ENCODE peak calls at places on chromosomes 6 and 20, in ten cellular contexts. One of them, this sample, is unnamed.

GRCh38 chr20:57398231-57398821 is 7.1 kb downstream of the RBM38 start:
- DNase-seq in stomach: peak
- DNase-seq in suprapubic skin: no peak
- DNase-seq in HL-60: no peak
- DNase-seq in K562: no peak
- DNase-seq in breast epithelium: no peak
- DNase-seq in endothelial cell of umbilical vein: no peak
- DNase-seq in SK-N-SH: no peak
- DNase-seq in Panc1: no peak
- DNase-seq in GM12878: peak
- DNase-seq in this sample: peak

GRCh38 chr6:125586605-125587004 is 162.8 kb upstream of the HEY2 start:
- DNase-seq in stomach: no peak
- DNase-seq in suprapubic skin: no peak
- DNase-seq in HL-60: no peak
- DNase-seq in K562: no peak
- DNase-seq in breast epithelium: no peak
- DNase-seq in endothelial cell of umbilical vein: no peak
- DNase-seq in SK-N-SH: no peak
- DNase-seq in Panc1: no peak
- DNase-seq in GM12878: no peak
- DNase-seq in this sample: no peak

GRCh38 chr20:21099653-21100589 is 6.2 kb downstream of the LINC00237 start:
- DNase-seq in stomach: peak
- DNase-seq in suprapubic skin: peak
- DNase-seq in HL-60: peak
- DNase-seq in K562: peak
- DNase-seq in breast epithelium: no peak
- DNase-seq in endothelial cell of umbilical vein: no peak
- DNase-seq in SK-N-SH: peak
- DNase-seq in Panc1: no peak
- DNase-seq in GM12878: no peak
- DNase-seq in this sample: no peak

GRCh38 chr20:62739581-62740285 is 31.1 kb downstream of the NTSR1 start:
- DNase-seq in stomach: no peak
- DNase-seq in suprapubic skin: peak
- DNase-seq in HL-60: no peak
- DNase-seq in K562: no peak
- DNase-seq in breast epithelium: peak
- DNase-seq in endothelial cell of umbilical vein: no peak
- DNase-seq in SK-N-SH: no peak
- DNase-seq in Panc1: peak
- DNase-seq in GM12878: no peak
- DNase-seq in this sample: peak

GRCh38 chr6:54892831-54893230 is 46.3 kb downstream of the FAM83B start:
- DNase-seq in stomach: no peak
- DNase-seq in suprapubic skin: no peak
- DNase-seq in HL-60: no peak
- DNase-seq in K562: no peak
- DNase-seq in breast epithelium: no peak
- DNase-seq in endothelial cell of umbilical vein: no peak
- DNase-seq in SK-N-SH: no peak
- DNase-seq in Panc1: peak
- DNase-seq in GM12878: no peak
- DNase-seq in this sample: no peak

GRCh38 chr6:13045676-13046075 is 282.7 kb downstream of the TBC1D7 start:
- DNase-seq in stomach: no peak
- DNase-seq in suprapubic skin: no peak
- DNase-seq in HL-60: no peak
- DNase-seq in K562: no peak
- DNase-seq in breast epithelium: no peak
- DNase-seq in endothelial cell of umbilical vein: no peak
- DNase-seq in SK-N-SH: no peak
- DNase-seq in Panc1: no peak
- DNase-seq in GM12878: no peak
- DNase-seq in this sample: no peak

GRCh38 chr6:161922631-161923119 is 648.8 kb upstream of the AGPAT4 start:
- DNase-seq in stomach: peak
- DNase-seq in suprapubic skin: no peak
- DNase-seq in HL-60: peak
- DNase-seq in K562: peak
- DNase-seq in breast epithelium: no peak
- DNase-seq in endothelial cell of umbilical vein: peak
- DNase-seq in SK-N-SH: peak
- DNase-seq in Panc1: peak
- DNase-seq in GM12878: no peak
- DNase-seq in this sample: no peak

GRCh38 chr20:51376121-51376520 is 166.4 kb downstream of the NFATC2 start:
- DNase-seq in stomach: no peak
- DNase-seq in suprapubic skin: no peak
- DNase-seq in HL-60: no peak
- DNase-seq in K562: no peak
- DNase-seq in breast epithelium: no peak
- DNase-seq in endothelial cell of umbilical vein: no peak
- DNase-seq in SK-N-SH: no peak
- DNase-seq in Panc1: no peak
- DNase-seq in GM12878: no peak
- DNase-seq in this sample: no peak

GRCh38 chr6:137217801-137218472 is 1.2 kb downstream of the IFNGR1 start:
- DNase-seq in stomach: no peak
- DNase-seq in suprapubic skin: no peak
- DNase-seq in HL-60: peak
- DNase-seq in K562: peak
- DNase-seq in breast epithelium: no peak
- DNase-seq in endothelial cell of umbilical vein: peak
- DNase-seq in SK-N-SH: no peak
- DNase-seq in Panc1: no peak
- DNase-seq in GM12878: no peak
- DNase-seq in this sample: no peak

GRCh38 chr6:137216106-137216505 is 3.1 kb downstream of the IFNGR1 start:
- DNase-seq in stomach: no peak
- DNase-seq in suprapubic skin: no peak
- DNase-seq in HL-60: no peak
- DNase-seq in K562: no peak
- DNase-seq in breast epithelium: no peak
- DNase-seq in endothelial cell of umbilical vein: no peak
- DNase-seq in SK-N-SH: no peak
- DNase-seq in Panc1: no peak
- DNase-seq in GM12878: no peak
- DNase-seq in this sample: no peak

GRCh38 chr6:137218917-137219663 is at the start of gene IFNGR1:
- DNase-seq in stomach: peak
- DNase-seq in suprapubic skin: peak
- DNase-seq in HL-60: peak
- DNase-seq in K562: peak
- DNase-seq in breast epithelium: peak
- DNase-seq in endothelial cell of umbilical vein: peak
- DNase-seq in SK-N-SH: peak
- DNase-seq in Panc1: peak
- DNase-seq in GM12878: peak
- DNase-seq in this sample: peak

GRCh38 chr6:137218473-137218916 is 690 bp downstream of the IFNGR1 start:
- DNase-seq in stomach: no peak
- DNase-seq in suprapubic skin: peak
- DNase-seq in HL-60: peak
- DNase-seq in K562: peak
- DNase-seq in breast epithelium: no peak
- DNase-seq in endothelial cell of umbilical vein: peak
- DNase-seq in SK-N-SH: peak
- DNase-seq in Panc1: peak
- DNase-seq in GM12878: peak
- DNase-seq in this sample: peak

DNA sequence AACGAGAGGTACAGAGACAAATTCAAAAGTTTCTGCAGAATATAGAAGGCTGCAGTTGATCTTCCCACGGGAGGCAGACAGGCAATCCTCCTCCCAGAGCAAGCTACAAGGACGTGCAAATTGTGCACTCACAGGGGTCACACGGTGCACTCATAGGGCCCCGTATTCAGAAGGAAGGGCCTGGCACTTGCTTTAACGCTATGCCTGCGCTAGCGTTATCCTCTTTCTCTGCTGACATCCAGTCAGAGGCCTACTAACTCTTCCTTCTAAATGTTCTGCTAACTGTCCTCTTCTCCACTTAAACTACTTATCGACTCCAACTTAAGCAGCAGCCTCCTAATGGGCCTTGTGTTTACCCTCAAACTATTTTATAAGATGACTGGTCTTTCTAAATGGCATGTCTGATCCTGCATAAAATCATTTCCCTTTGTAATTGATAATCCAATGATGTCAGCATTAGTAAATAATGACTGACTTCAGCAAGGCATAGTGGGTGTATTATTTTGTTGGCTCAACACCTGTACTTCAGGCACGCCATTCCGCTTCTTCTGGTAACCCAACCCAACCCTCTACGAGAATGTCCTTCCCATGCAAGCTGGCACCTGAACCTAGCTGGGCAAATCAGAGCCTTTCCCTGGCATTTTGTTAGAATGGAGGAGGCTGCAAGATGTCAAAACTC is 2.2 kb downstream of the IFNGR1 start:
- DNase-seq in stomach: peak
- DNase-seq in suprapubic skin: no peak
- DNase-seq in HL-60: no peak
- DNase-seq in K562: no peak
- DNase-seq in breast epithelium: no peak
- DNase-seq in endothelial cell of umbilical vein: no peak
- DNase-seq in SK-N-SH: no peak
- DNase-seq in Panc1: no peak
- DNase-seq in GM12878: no peak
- DNase-seq in this sample: no peak
- H3K4me3 ChIP-seq in stomach: peak
- H3K4me3 ChIP-seq in suprapubic skin: peak
- H3K4me3 ChIP-seq in HL-60: peak
- H3K4me3 ChIP-seq in K562: peak
- H3K4me3 ChIP-seq in breast epithelium: peak
- H3K4me3 ChIP-seq in endothelial cell of umbilical vein: no peak
- H3K4me3 ChIP-seq in SK-N-SH: peak
- H3K4me3 ChIP-seq in Panc1: no peak
- H3K4me3 ChIP-seq in GM12878: peak
- H3K4me3 ChIP-seq in this sample: peak

GRCh38 chr20:34111057-34111711 is 859 bp downstream of the EIF2S2 start:
- DNase-seq in stomach: no peak
- DNase-seq in suprapubic skin: peak
- DNase-seq in HL-60: no peak
- DNase-seq in K562: no peak
- DNase-seq in breast epithelium: no peak
- DNase-seq in endothelial cell of umbilical vein: peak
- DNase-seq in SK-N-SH: peak
- DNase-seq in Panc1: no peak
- DNase-seq in GM12878: no peak
- DNase-seq in this sample: peak

GRCh38 chr20:34110025-34111013 is 1.7 kb downstream of the EIF2S2 start:
- DNase-seq in stomach: no peak
- DNase-seq in suprapubic skin: no peak
- DNase-seq in HL-60: no peak
- DNase-seq in K562: no peak
- DNase-seq in breast epithelium: no peak
- DNase-seq in endothelial cell of umbilical vein: peak
- DNase-seq in SK-N-SH: no peak
- DNase-seq in Panc1: no peak
- DNase-seq in GM12878: no peak
- DNase-seq in this sample: no peak

GRCh38 chr20:34112600-34113061 is 588 bp upstream of the EIF2S2 start:
- DNase-seq in stomach: peak
- DNase-seq in suprapubic skin: peak
- DNase-seq in HL-60: no peak
- DNase-seq in K562: no peak
- DNase-seq in breast epithelium: no peak
- DNase-seq in endothelial cell of umbilical vein: peak
- DNase-seq in SK-N-SH: peak
- DNase-seq in Panc1: no peak
- DNase-seq in GM12878: no peak
- DNase-seq in this sample: peak

GRCh38 chr20:34109442-34109841 is 2.6 kb downstream of the EIF2S2 start:
- DNase-seq in stomach: no peak
- DNase-seq in suprapubic skin: no peak
- DNase-seq in HL-60: no peak
- DNase-seq in K562: no peak
- DNase-seq in breast epithelium: no peak
- DNase-seq in endothelial cell of umbilical vein: no peak
- DNase-seq in SK-N-SH: no peak
- DNase-seq in Panc1: no peak
- DNase-seq in GM12878: no peak
- DNase-seq in this sample: no peak

GRCh38 chr20:34111712-34112599 is at the start of gene EIF2S2:
- DNase-seq in stomach: peak
- DNase-seq in suprapubic skin: peak
- DNase-seq in HL-60: peak
- DNase-seq in K562: peak
- DNase-seq in breast epithelium: peak
- DNase-seq in endothelial cell of umbilical vein: peak
- DNase-seq in SK-N-SH: peak
- DNase-seq in Panc1: peak
- DNase-seq in GM12878: peak
- DNase-seq in this sample: peak
- TF ChIP-seq CTCF in stomach: no peak
- TF ChIP-seq CTCF in suprapubic skin: no peak
- TF ChIP-seq CTCF in HL-60: no peak
- TF ChIP-seq CTCF in K562: no peak
- TF ChIP-seq CTCF in breast epithelium: no peak
- TF ChIP-seq CTCF in endothelial cell of umbilical vein: no peak
- TF ChIP-seq CTCF in SK-N-SH: no peak
- TF ChIP-seq CTCF in Panc1: no peak
- TF ChIP-seq CTCF in GM12878: no peak
- TF ChIP-seq CTCF in this sample: no peak

DNA sequence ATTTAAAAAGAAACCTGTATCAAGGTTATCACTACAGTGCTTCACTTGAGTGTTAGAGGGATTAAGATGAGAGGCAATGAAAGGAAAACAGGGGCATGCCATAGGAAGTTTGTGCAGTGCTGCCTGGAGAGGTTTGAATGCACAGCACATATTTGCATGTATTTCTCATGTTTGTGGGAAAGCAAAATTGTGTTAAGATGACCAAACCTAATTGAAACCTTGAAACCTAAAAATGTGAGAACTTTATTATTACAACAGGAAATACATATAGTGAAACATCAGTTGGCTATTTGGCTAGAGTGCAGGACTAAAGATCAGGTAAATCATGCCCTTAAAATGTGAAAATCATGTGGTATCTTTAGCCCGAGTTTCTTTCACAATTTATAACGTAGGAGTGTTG is 8.5 kb upstream of the TBXT start:
- DNase-seq in stomach: no peak
- DNase-seq in suprapubic skin: no peak
- DNase-seq in HL-60: no peak
- DNase-seq in K562: no peak
- DNase-seq in breast epithelium: no peak
- DNase-seq in endothelial cell of umbilical vein: no peak
- DNase-seq in SK-N-SH: no peak
- DNase-seq in Panc1: no peak
- DNase-seq in GM12878: peak
- DNase-seq in this sample: no peak
- TF ChIP-seq POLR2AphosphoS5 in stomach: no peak
- TF ChIP-seq POLR2AphosphoS5 in suprapubic skin: no peak
- TF ChIP-seq POLR2AphosphoS5 in HL-60: no peak
- TF ChIP-seq POLR2AphosphoS5 in K562: no peak
- TF ChIP-seq POLR2AphosphoS5 in breast epithelium: no peak
- TF ChIP-seq POLR2AphosphoS5 in endothelial cell of umbilical vein: no peak
- TF ChIP-seq POLR2AphosphoS5 in SK-N-SH: no peak
- TF ChIP-seq POLR2AphosphoS5 in Panc1: no peak
- TF ChIP-seq POLR2AphosphoS5 in GM12878: no peak
- TF ChIP-seq POLR2AphosphoS5 in this sample: no peak

GRCh38 chr6:11903645-11904044 is 108.5 kb upstream of the HIVEP1 start:
- DNase-seq in stomach: no peak
- DNase-seq in suprapubic skin: no peak
- DNase-seq in HL-60: no peak
- DNase-seq in K562: no peak
- DNase-seq in breast epithelium: no peak
- DNase-seq in endothelial cell of umbilical vein: no peak
- DNase-seq in SK-N-SH: no peak
- DNase-seq in Panc1: no peak
- DNase-seq in GM12878: no peak
- DNase-seq in this sample: no peak

GRCh38 chr6:11899645-11900044 is 112.5 kb upstream of the HIVEP1 start:
- DNase-seq in stomach: no peak
- DNase-seq in suprapubic skin: no peak
- DNase-seq in HL-60: no peak
- DNase-seq in K562: no peak
- DNase-seq in breast epithelium: no peak
- DNase-seq in endothelial cell of umbilical vein: no peak
- DNase-seq in SK-N-SH: no peak
- DNase-seq in Panc1: no peak
- DNase-seq in GM12878: no peak
- DNase-seq in this sample: no peak

GRCh38 chr6:11902527-11902926 is 109.6 kb upstream of the HIVEP1 start:
- DNase-seq in stomach: no peak
- DNase-seq in suprapubic skin: no peak
- DNase-seq in HL-60: no peak
- DNase-seq in K562: no peak
- DNase-seq in breast epithelium: no peak
- DNase-seq in endothelial cell of umbilical vein: no peak
- DNase-seq in SK-N-SH: no peak
- DNase-seq in Panc1: no peak
- DNase-seq in GM12878: no peak
- DNase-seq in this sample: no peak

DNA sequence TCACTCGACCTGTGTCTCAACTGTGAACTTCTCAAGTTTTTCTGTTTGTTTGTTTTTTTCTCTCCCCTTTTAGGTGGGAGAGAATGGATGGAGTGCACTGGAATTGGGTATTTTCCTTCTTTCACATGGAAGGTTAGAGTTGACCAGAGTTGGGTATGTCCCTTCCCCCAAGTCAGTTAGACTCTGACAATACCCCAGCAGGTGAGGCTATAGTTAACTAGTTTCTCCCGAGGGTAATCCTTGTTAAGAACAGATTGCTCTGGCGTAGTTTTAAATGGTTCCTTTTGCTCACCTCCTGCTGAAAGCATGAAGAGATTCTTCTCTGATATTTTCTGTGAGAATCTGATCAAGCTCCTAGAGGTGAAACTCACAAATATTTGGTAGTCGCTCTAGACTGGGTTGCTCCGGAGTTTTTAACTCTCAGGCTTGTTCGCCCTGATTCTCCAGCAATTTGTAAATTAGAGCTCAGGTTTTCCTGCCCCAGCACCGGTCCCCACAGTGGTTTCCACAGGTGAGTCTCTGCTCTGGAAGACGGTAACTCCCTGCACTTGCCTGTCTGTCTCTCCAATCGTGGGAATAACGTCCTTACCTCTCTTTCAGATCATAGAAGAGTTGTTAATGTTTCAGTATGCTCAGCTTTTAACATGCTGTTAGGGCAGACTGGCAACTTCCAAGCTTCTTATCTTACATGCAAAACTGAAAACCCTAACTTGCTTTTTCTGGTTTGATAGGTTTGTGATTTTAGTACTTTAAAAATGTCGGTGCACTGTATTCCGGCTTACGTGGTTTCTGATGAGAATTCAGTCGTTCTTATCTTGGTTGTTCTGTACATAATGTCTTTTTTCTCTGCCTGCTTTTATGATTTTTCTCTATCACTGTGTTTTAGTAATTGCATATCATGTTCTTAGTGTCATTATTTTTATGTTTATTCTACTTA is 111.2 kb upstream of the HIVEP1 start:
- DNase-seq in stomach: no peak
- DNase-seq in suprapubic skin: no peak
- DNase-seq in HL-60: no peak
- DNase-seq in K562: no peak
- DNase-seq in breast epithelium: no peak
- DNase-seq in endothelial cell of umbilical vein: no peak
- DNase-seq in SK-N-SH: no peak
- DNase-seq in Panc1: no peak
- DNase-seq in GM12878: no peak
- DNase-seq in this sample: no peak
- H3K4me3 ChIP-seq in stomach: peak
- H3K4me3 ChIP-seq in suprapubic skin: no peak
- H3K4me3 ChIP-seq in HL-60: no peak
- H3K4me3 ChIP-seq in K562: no peak
- H3K4me3 ChIP-seq in breast epithelium: no peak
- H3K4me3 ChIP-seq in endothelial cell of umbilical vein: no peak
- H3K4me3 ChIP-seq in SK-N-SH: no peak
- H3K4me3 ChIP-seq in Panc1: no peak
- H3K4me3 ChIP-seq in GM12878: peak
- H3K4me3 ChIP-seq in this sample: no peak

This sample was measured in sigmoid colon.